ENCODE peak calls at places on chromosomes 11 and 22, in ten cellular contexts. One of them, this sample, is unnamed.

GRCh38 chr11:2891901-2892214 is 6.3 kb upstream of the CDKN1C start:
- DNase-seq in RWPE1: no peak
- DNase-seq in AG09319: no peak
- DNase-seq in heart left ventricle: peak
- DNase-seq in uterus: peak
- DNase-seq in fibroblast of pulmonary artery: no peak
- DNase-seq in fibroblast of the aortic adventitia: peak
- DNase-seq in AG04450: no peak
- DNase-seq in Caco-2: no peak
- DNase-seq in progenitor cell of endocrine pancreas: no peak
- DNase-seq in this sample: peak

GRCh38 chr22:48880749-48881148 is 946.9 kb downstream of the BRD1 start:
- DNase-seq in fibroblast of the aortic adventitia: no peak
- DNase-seq in RWPE1: no peak
- DNase-seq in AG09319: no peak
- DNase-seq in Caco-2: no peak
- DNase-seq in progenitor cell of endocrine pancreas: no peak
- DNase-seq in AG04450: no peak
- DNase-seq in heart left ventricle: no peak
- DNase-seq in uterus: no peak
- DNase-seq in fibroblast of pulmonary artery: no peak
- DNase-seq in this sample: no peak

GRCh38 chr11:71342951-71343827 is 90.8 kb upstream of the SHANK2 start:
- DNase-seq in progenitor cell of endocrine pancreas: peak
- DNase-seq in AG04450: no peak
- DNase-seq in heart left ventricle: no peak
- DNase-seq in RWPE1: peak
- DNase-seq in uterus: no peak
- DNase-seq in fibroblast of pulmonary artery: peak
- DNase-seq in Caco-2: peak
- DNase-seq in fibroblast of the aortic adventitia: peak
- DNase-seq in AG09319: no peak
- DNase-seq in this sample: peak

GRCh38 chr11:57786436-57786835 is 24.8 kb downstream of the CTNND1 start:
- DNase-seq in AG04450: no peak
- DNase-seq in fibroblast of the aortic adventitia: no peak
- DNase-seq in uterus: no peak
- DNase-seq in AG09319: no peak
- DNase-seq in heart left ventricle: no peak
- DNase-seq in RWPE1: no peak
- DNase-seq in progenitor cell of endocrine pancreas: no peak
- DNase-seq in Caco-2: no peak
- DNase-seq in fibroblast of pulmonary artery: no peak
- DNase-seq in this sample: peak

GRCh38 chr22:49470741-49471134 is 356.9 kb downstream of the BRD1 start:
- DNase-seq in Caco-2: no peak
- DNase-seq in fibroblast of the aortic adventitia: no peak
- DNase-seq in AG04450: no peak
- DNase-seq in heart left ventricle: no peak
- DNase-seq in progenitor cell of endocrine pancreas: no peak
- DNase-seq in RWPE1: no peak
- DNase-seq in fibroblast of pulmonary artery: no peak
- DNase-seq in AG09319: no peak
- DNase-seq in uterus: no peak
- DNase-seq in this sample: no peak

GRCh38 chr22:37195921-37196320 is 7.9 kb upstream of the C1QTNF6 start:
- DNase-seq in RWPE1: no peak
- DNase-seq in fibroblast of pulmonary artery: no peak
- DNase-seq in Caco-2: no peak
- DNase-seq in uterus: peak
- DNase-seq in progenitor cell of endocrine pancreas: no peak
- DNase-seq in fibroblast of the aortic adventitia: peak
- DNase-seq in heart left ventricle: peak
- DNase-seq in AG04450: no peak
- DNase-seq in AG09319: no peak
- DNase-seq in this sample: no peak

GRCh38 chr22:41537203-41537602 is 7.1 kb downstream of the POLR3H start:
- DNase-seq in AG04450: no peak
- DNase-seq in Caco-2: no peak
- DNase-seq in RWPE1: no peak
- DNase-seq in progenitor cell of endocrine pancreas: no peak
- DNase-seq in fibroblast of pulmonary artery: no peak
- DNase-seq in AG09319: no peak
- DNase-seq in uterus: no peak
- DNase-seq in fibroblast of the aortic adventitia: no peak
- DNase-seq in heart left ventricle: no peak
- DNase-seq in this sample: no peak

GRCh38 chr11:132318421-132319157 is 948.2 kb downstream of the NTM start:
- DNase-seq in fibroblast of the aortic adventitia: peak
- DNase-seq in AG09319: no peak
- DNase-seq in AG04450: no peak
- DNase-seq in uterus: no peak
- DNase-seq in Caco-2: no peak
- DNase-seq in RWPE1: peak
- DNase-seq in progenitor cell of endocrine pancreas: no peak
- DNase-seq in heart left ventricle: no peak
- DNase-seq in fibroblast of pulmonary artery: peak
- DNase-seq in this sample: no peak

GRCh38 chr11:1174441-1175370 is 17.0 kb downstream of the MUC5AC start:
- DNase-seq in fibroblast of the aortic adventitia: no peak
- DNase-seq in progenitor cell of endocrine pancreas: no peak
- DNase-seq in uterus: no peak
- DNase-seq in AG09319: no peak
- DNase-seq in RWPE1: no peak
- DNase-seq in AG04450: no peak
- DNase-seq in Caco-2: no peak
- DNase-seq in fibroblast of pulmonary artery: no peak
- DNase-seq in heart left ventricle: peak
- DNase-seq in this sample: no peak

DNA sequence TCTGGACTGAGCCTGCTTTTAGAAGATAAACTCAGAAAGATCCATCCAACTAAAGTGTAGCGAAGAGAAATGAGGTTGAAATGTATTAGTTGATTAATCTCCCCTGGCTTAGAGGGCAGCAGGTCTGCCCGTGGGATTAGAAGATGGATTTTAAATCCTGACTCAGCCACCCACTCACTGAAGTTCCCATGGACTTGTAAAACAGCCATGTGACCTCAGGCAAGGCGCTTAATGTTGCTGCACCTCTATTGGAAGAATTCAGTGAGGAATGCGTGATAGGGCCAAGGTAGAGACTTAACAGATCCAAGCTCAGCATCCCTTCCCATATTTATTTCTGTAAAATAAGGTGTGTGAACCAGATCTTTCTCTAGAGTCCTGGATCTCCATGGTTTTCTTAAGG is 45.1 kb upstream of the ELF5 start:
- DNase-seq in fibroblast of the aortic adventitia: no peak
- DNase-seq in RWPE1: no peak
- DNase-seq in progenitor cell of endocrine pancreas: no peak
- DNase-seq in AG09319: no peak
- DNase-seq in AG04450: no peak
- DNase-seq in Caco-2: no peak
- DNase-seq in uterus: no peak
- DNase-seq in fibroblast of pulmonary artery: no peak
- DNase-seq in heart left ventricle: no peak
- DNase-seq in this sample: peak
- TF ChIP-seq CTCF in fibroblast of the aortic adventitia: no peak
- TF ChIP-seq CTCF in RWPE1: no peak
- TF ChIP-seq CTCF in progenitor cell of endocrine pancreas: no peak
- TF ChIP-seq CTCF in AG09319: no peak
- TF ChIP-seq CTCF in AG04450: no peak
- TF ChIP-seq CTCF in Caco-2: no peak
- TF ChIP-seq CTCF in uterus: no peak
- TF ChIP-seq CTCF in fibroblast of pulmonary artery: no peak
- TF ChIP-seq CTCF in heart left ventricle: no peak
- TF ChIP-seq CTCF in this sample: no peak

GRCh38 chr11:44774131-44774530 is 47.4 kb downstream of the TSPAN18 start:
- DNase-seq in Caco-2: no peak
- DNase-seq in RWPE1: no peak
- DNase-seq in progenitor cell of endocrine pancreas: no peak
- DNase-seq in AG04450: no peak
- DNase-seq in AG09319: no peak
- DNase-seq in fibroblast of the aortic adventitia: no peak
- DNase-seq in uterus: peak
- DNase-seq in heart left ventricle: peak
- DNase-seq in fibroblast of pulmonary artery: no peak
- DNase-seq in this sample: no peak

GRCh38 chr11:44774736-44775135 is 48.0 kb downstream of the TSPAN18 start:
- DNase-seq in Caco-2: no peak
- DNase-seq in AG09319: no peak
- DNase-seq in RWPE1: no peak
- DNase-seq in heart left ventricle: no peak
- DNase-seq in AG04450: no peak
- DNase-seq in fibroblast of pulmonary artery: peak
- DNase-seq in progenitor cell of endocrine pancreas: no peak
- DNase-seq in uterus: peak
- DNase-seq in fibroblast of the aortic adventitia: no peak
- DNase-seq in this sample: no peak

GRCh38 chr11:44777537-44778199 is 50.9 kb downstream of the TSPAN18 start:
- DNase-seq in AG04450: no peak
- DNase-seq in AG09319: no peak
- DNase-seq in progenitor cell of endocrine pancreas: no peak
- DNase-seq in RWPE1: no peak
- DNase-seq in heart left ventricle: no peak
- DNase-seq in fibroblast of pulmonary artery: no peak
- DNase-seq in Caco-2: no peak
- DNase-seq in uterus: peak
- DNase-seq in fibroblast of the aortic adventitia: no peak
- DNase-seq in this sample: no peak

GRCh38 chr11:44776840-44777536 is 50.2 kb downstream of the TSPAN18 start:
- DNase-seq in Caco-2: no peak
- DNase-seq in fibroblast of pulmonary artery: no peak
- DNase-seq in heart left ventricle: no peak
- DNase-seq in RWPE1: no peak
- DNase-seq in AG09319: no peak
- DNase-seq in AG04450: no peak
- DNase-seq in uterus: peak
- DNase-seq in fibroblast of the aortic adventitia: no peak
- DNase-seq in progenitor cell of endocrine pancreas: no peak
- DNase-seq in this sample: no peak

DNA sequence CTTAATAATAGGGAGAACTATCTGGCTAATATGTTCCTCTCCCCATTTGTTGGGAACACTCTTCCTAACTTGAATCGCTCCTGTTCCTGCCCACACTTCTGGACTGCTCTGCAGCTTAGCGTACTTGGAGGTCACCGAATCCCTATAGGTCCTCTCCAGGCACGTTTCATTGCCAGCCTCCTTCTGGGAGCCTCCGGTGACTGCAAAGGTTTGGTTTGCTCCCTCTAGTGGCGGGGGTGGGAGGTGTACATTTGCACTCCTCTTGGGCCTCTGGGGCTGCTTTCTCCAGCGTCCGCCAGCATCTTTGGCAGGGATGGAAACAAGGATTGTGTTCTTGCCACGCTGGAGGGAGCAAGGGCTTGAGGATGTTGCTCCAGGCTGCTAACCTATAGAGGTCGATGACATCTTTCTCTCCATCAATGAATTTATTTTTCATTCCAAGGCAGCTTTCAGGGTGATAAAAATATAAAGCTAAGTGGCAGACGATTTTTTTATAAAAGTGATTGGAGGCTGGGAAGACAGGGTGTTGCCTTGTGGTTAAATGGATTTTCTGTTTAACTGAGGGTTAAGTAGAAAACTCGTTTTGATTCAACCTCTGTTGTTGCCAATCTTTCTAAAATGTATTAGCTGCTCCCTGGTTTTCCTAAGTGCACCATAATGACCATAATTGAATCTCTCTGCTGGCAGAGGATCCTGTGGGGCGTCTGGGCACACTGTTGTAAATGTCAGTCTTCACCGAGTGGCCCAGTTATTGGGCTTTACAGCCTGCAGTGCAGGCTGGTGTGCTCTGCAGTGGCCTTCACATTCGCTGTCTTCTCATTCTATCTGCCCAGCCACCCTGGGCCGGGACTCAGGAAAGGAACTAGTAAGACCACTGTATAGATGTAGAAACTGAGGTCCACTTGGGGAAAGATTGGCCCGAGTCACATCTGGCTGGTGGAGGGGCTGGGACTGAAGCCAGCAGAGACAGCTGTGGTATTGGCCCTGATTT is 48.9 kb downstream of the TSPAN18 start:
- DNase-seq in AG04450: no peak
- DNase-seq in AG09319: no peak
- DNase-seq in RWPE1: peak
- DNase-seq in uterus: peak
- DNase-seq in heart left ventricle: peak
- DNase-seq in fibroblast of the aortic adventitia: no peak
- DNase-seq in Caco-2: peak
- DNase-seq in progenitor cell of endocrine pancreas: no peak
- DNase-seq in fibroblast of pulmonary artery: peak
- DNase-seq in this sample: peak
- TF ChIP-seq CTCF in AG04450: peak
- TF ChIP-seq CTCF in AG09319: peak
- TF ChIP-seq CTCF in RWPE1: peak
- TF ChIP-seq CTCF in uterus: peak
- TF ChIP-seq CTCF in heart left ventricle: peak
- TF ChIP-seq CTCF in fibroblast of the aortic adventitia: peak
- TF ChIP-seq CTCF in Caco-2: peak
- TF ChIP-seq CTCF in progenitor cell of endocrine pancreas: peak
- TF ChIP-seq CTCF in fibroblast of pulmonary artery: peak
- TF ChIP-seq CTCF in this sample: peak

GRCh38 chr22:43053176-43053575 is 36.0 kb downstream of the TTLL1 start:
- DNase-seq in AG09319: no peak
- DNase-seq in uterus: no peak
- DNase-seq in fibroblast of pulmonary artery: no peak
- DNase-seq in heart left ventricle: no peak
- DNase-seq in AG04450: no peak
- DNase-seq in progenitor cell of endocrine pancreas: no peak
- DNase-seq in Caco-2: no peak
- DNase-seq in RWPE1: no peak
- DNase-seq in fibroblast of the aortic adventitia: no peak
- DNase-seq in this sample: no peak
- TF ChIP-seq CTCF in AG09319: no peak
- TF ChIP-seq CTCF in uterus: no peak
- TF ChIP-seq CTCF in fibroblast of pulmonary artery: peak
- TF ChIP-seq CTCF in heart left ventricle: no peak
- TF ChIP-seq CTCF in AG04450: peak
- TF ChIP-seq CTCF in progenitor cell of endocrine pancreas: peak
- TF ChIP-seq CTCF in Caco-2: peak
- TF ChIP-seq CTCF in RWPE1: no peak
- TF ChIP-seq CTCF in fibroblast of the aortic adventitia: no peak
- TF ChIP-seq CTCF in this sample: no peak

DNA sequence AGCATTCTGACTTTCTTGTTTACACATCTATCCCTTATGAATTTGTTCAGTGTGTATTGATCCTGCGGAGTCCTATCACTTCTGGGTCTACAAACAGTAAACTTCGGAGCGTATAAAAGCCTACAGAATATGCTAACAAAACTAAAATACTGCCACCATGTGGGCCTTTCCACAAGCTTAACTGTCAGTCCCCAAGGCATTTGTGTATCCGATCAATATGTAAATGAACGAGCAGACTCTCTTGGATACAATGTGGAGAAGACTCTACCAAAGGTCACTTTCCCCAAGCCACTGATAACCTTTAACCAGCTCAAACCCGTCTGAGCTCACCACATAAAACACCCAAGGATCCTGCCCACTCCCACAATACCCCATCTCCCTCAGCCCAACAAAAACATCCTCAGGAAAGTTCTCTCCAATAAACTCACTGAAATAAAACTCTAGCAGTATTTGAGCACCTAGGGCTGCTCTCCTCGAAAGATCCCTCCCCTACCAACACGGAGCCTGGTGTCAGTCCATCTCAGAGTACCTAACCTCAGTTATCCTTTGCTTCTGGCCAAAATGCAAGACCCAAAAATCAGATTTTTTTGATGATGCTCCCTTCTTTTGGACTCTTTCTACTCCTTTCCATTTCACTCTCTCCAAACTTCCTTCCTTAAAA is 17.8 kb downstream of the ADA2 start:
- DNase-seq in heart left ventricle: no peak
- DNase-seq in RWPE1: no peak
- DNase-seq in fibroblast of pulmonary artery: peak
- DNase-seq in AG04450: no peak
- DNase-seq in fibroblast of the aortic adventitia: peak
- DNase-seq in Caco-2: peak
- DNase-seq in AG09319: peak
- DNase-seq in progenitor cell of endocrine pancreas: no peak
- DNase-seq in uterus: no peak
- DNase-seq in this sample: no peak
- TF ChIP-seq CTCF in heart left ventricle: peak
- TF ChIP-seq CTCF in RWPE1: no peak
- TF ChIP-seq CTCF in fibroblast of pulmonary artery: peak
- TF ChIP-seq CTCF in AG04450: peak
- TF ChIP-seq CTCF in fibroblast of the aortic adventitia: peak
- TF ChIP-seq CTCF in Caco-2: no peak
- TF ChIP-seq CTCF in AG09319: peak
- TF ChIP-seq CTCF in progenitor cell of endocrine pancreas: peak
- TF ChIP-seq CTCF in uterus: no peak
- TF ChIP-seq CTCF in this sample: no peak